ENCODE peak calls at places on chromosomes 16 and 17, in ten cellular contexts. L is heart right ventricle; T is central memory CD8-positive, alpha-beta T cell; S is pancreas; N is right lobe of liver; J is NCI-H2081; D is HFF-Myc; O is iPS-NIHi11; C is kidney glomerular epithelial cell; F is central memory CD4-positive, alpha-beta T cell. U is an unnamed sample.

GRCh38 chr17:63842173-63842539 is 329 bp downstream of the SMARCD2 start:
- DNase-seq in N (no peak), L (peak; percentile 51), T (no peak), S (peak; percentile 49), D (no peak), F (no peak), C (no peak), O (no peak), J (peak; percentile 69), U (no peak)

GRCh38 chr17:72569193-72569946 is 448.6 kb downstream of the SOX9 start:
- DNase-seq in S (peak; percentile 29), F (no peak), D (no peak), O (no peak), L (no peak), C (no peak), J (peak; percentile 76), T (no peak), N (no peak), U (no peak)

GRCh38 chr17:29246638-29247037 is at the start of gene CRYBA1:
- DNase-seq in O (peak; percentile 29), T (no peak), C (no peak), J (no peak), F (no peak), D (no peak), S (no peak), L (no peak), N (no peak), U (no peak)

GRCh38 chr17:35257080-35257701 is 14.3 kb downstream of the SLFN5 start:
- DNase-seq in D (no peak), J (no peak), C (peak; percentile 50), N (peak; percentile 61), O (no peak), T (no peak), S (peak; percentile 67), F (no peak), L (peak; percentile 37), U (no peak)

GRCh38 chr17:49898547-49899490 is 51.0 kb upstream of the TAC4 start:
- DNase-seq in D (no peak), F (no peak), C (no peak), L (no peak), S (no peak), O (peak; percentile 79), T (no peak), N (no peak), J (no peak), U (no peak)

GRCh38 chr17:74361613-74362391 is at the start of gene BTBD17:
- DNase-seq in F (no peak), S (peak; percentile 40), T (no peak), D (no peak), L (peak; percentile 70), O (peak; percentile 90), C (peak; percentile 5), N (peak; percentile 65), J (peak; percentile 45), U (peak; percentile 19)

GRCh38 chr17:50953831-50954601 is 87.9 kb upstream of the TOB1 start:
- DNase-seq in C (no peak), T (no peak), O (peak; percentile 64), F (no peak), S (no peak), L (peak; percentile 51), N (peak; percentile 52), D (peak; percentile 61), J (peak; percentile 76), U (no peak)

GRCh38 chr17:69159418-69159817 is 17.7 kb upstream of the ABCA6 start:
- DNase-seq in J (no peak), F (no peak), S (no peak), D (no peak), N (no peak), T (no peak), C (no peak), O (no peak), L (no peak), U (no peak)

GRCh38 chr17:78595135-78595810 is 18.1 kb upstream of the DNAH17 start:
- DNase-seq in F (no peak), S (no peak), L (no peak), O (no peak), J (no peak), N (no peak), T (no peak), C (no peak), D (no peak), U (no peak)

GRCh38 chr17:77313831-77314230 is 173.1 kb downstream of the SEC14L1 start:
- DNase-seq in T (no peak), S (no peak), L (no peak), N (peak; percentile 31), D (no peak), F (no peak), J (no peak), C (no peak), O (no peak), U (no peak)

GRCh38 chr16:81366316-81366932 is 51.7 kb downstream of the GAN start:
- DNase-seq in N (no peak), T (peak; percentile 11), O (peak; percentile 49), J (peak; percentile 11), F (peak; percentile 38), C (peak; percentile 57), S (no peak), L (no peak), D (peak; percentile 42), U (peak; percentile 52)

GRCh38 chr16:89119161-89119621 is 25.5 kb downstream of the ACSF3 start:
- DNase-seq in D (no peak), T (no peak), J (no peak), F (no peak), O (no peak), S (no peak), N (no peak), L (no peak), C (no peak), U (no peak)

GRCh38 chr17:67223924-67224323 is 21.1 kb downstream of the HELZ start:
- DNase-seq in L (no peak), C (no peak), D (no peak), T (no peak), F (no peak), N (no peak), O (peak; percentile 24), J (no peak), S (no peak), U (no peak)

GRCh38 chr17:32567086-32567485 is 80.3 kb downstream of the CDK5R1 start:
- DNase-seq in L (no peak), N (no peak), C (no peak), S (no peak), F (no peak), O (no peak), T (no peak), D (no peak), J (no peak), U (no peak)

GRCh38 chr16:2089676-2090480 is 42.1 kb downstream of the TSC2 start:
- DNase-seq in J (no peak), S (no peak), C (no peak), L (no peak), T (no peak), D (no peak), N (peak; percentile 89), O (no peak), F (no peak), U (peak; percentile 20)

GRCh38 chr17:13114601-13115024 is 96.8 kb upstream of the ELAC2 start:
- DNase-seq in D (peak; percentile 24), S (peak; percentile 6), J (peak; percentile 4), C (peak; percentile 4), F (no peak), N (no peak), T (no peak), L (peak; percentile 31), O (peak; percentile 81), U (peak; percentile 68)

GRCh38 chr17:8893621-8894020 is 26.1 kb upstream of the PIK3R6 start:
- DNase-seq in J (no peak), O (no peak), N (no peak), F (no peak), S (no peak), C (no peak), D (no peak), T (no peak), L (no peak), U (no peak)

U was measured in cerebellum.